ENCODE peak calls at places on chromosomes 12 and 14, in five cellular contexts. H, J, N, Q and C are unnamed samples.
A peak's percentile ranks its signal among the peaks of the same experiment; 100 is the strongest.

GRCh38 chr12:94704452-94704871 is 54.1 kb upstream of the TMCC3 start:
- DNase-seq in H (peak; percentile 72), J (no peak), N (peak; percentile 51), Q (no peak), C (no peak)

GRCh38 chr14:105999361-106000028 is 473.1 kb downstream of the TMEM121 start:
- DNase-seq in H (no peak), J (no peak), N (peak; percentile 68), Q (peak; percentile 36), C (no peak)

GRCh38 chr12:76520348-76520747 is 39.2 kb downstream of the OSBPL8 start:
- DNase-seq in H (no peak), J (no peak), N (no peak), Q (no peak), C (no peak)

GRCh38 chr14:36503771-36504741 is 16.0 kb downstream of the NKX2-1 start:
- DNase-seq in H (no peak), J (no peak), N (no peak), Q (peak; percentile 63), C (no peak)

GRCh38 chr12:49932746-49933145 is 17.8 kb upstream of the AQP2 start:
- DNase-seq in H (no peak), J (no peak), N (no peak), Q (no peak), C (no peak)

GRCh38 chr14:74015965-74016364 is 3.1 kb downstream of the ENTPD5 start:
- DNase-seq in H (peak; percentile 3), J (no peak), N (no peak), Q (no peak), C (no peak)

GRCh38 chr12:95553202-95553943 is 2.1 kb upstream of the USP44 start:
- DNase-seq in H (no peak), J (no peak), N (no peak), Q (no peak), C (no peak)

GRCh38 chr12:105485321-105485910 is 154.9 kb downstream of the C12orf75 start:
- DNase-seq in H (no peak), J (no peak), N (no peak), Q (no peak), C (no peak)

GRCh38 chr14:62084020-62084419 is 321.8 kb downstream of the SNAPC1 start:
- DNase-seq in H (no peak), J (no peak), N (no peak), Q (no peak), C (no peak)

GRCh38 chr14:98594156-98594555 is 677.8 kb downstream of the BCL11B start:
- DNase-seq in H (no peak), J (no peak), N (no peak), Q (no peak), C (peak; percentile 25)

GRCh38 chr12:58860050-58860787 is 60.1 kb downstream of the LRIG3 start:
- DNase-seq in H (no peak), J (no peak), N (peak; percentile 38), Q (no peak), C (no peak)

GRCh38 chr12:114430306-114430705 is 24.4 kb upstream of the TBX5 start:
- DNase-seq in H (no peak), J (no peak), N (no peak), Q (no peak), C (no peak)

GRCh38 chr14:54253195-54253947 is 143.4 kb upstream of the CDKN3 start:
- DNase-seq in H (peak; percentile 89), J (no peak), N (no peak), Q (no peak), C (no peak)

GRCh38 chr12:50933459-50934124 is 18.8 kb upstream of the HIGD1C start:
- DNase-seq in H (peak; percentile 26), J (no peak), N (no peak), Q (no peak), C (no peak)

GRCh38 chr12:27504506-27504905 is 19.5 kb upstream of the PPFIBP1 start:
- DNase-seq in H (no peak), J (no peak), N (no peak), Q (no peak), C (no peak)

GRCh38 chr14:53109028-53109687 is 44.0 kb downstream of the DDHD1 start:
- DNase-seq in H (no peak), J (no peak), N (no peak), Q (no peak), C (no peak)

GRCh38 chr14:74732387-74732786 is 19.4 kb downstream of the FCF1 start:
- DNase-seq in H (no peak), J (no peak), N (no peak), Q (no peak), C (no peak)

GRCh38 chr14:87805315-87805723 is 187.7 kb downstream of the GALC start:
- DNase-seq in H (peak; percentile 46), J (no peak), N (peak; percentile 29), Q (peak; percentile 88), C (no peak)

GRCh38 chr12:19447386-19447785 is 8.1 kb downstream of the AEBP2 start:
- DNase-seq in H (no peak), J (no peak), N (no peak), Q (peak; percentile 24), C (no peak)

GRCh38 chr12:116093915-116094314 is 183.6 kb downstream of the MED13L start:
- DNase-seq in H (no peak), J (no peak), N (no peak), Q (no peak), C (no peak)

GRCh38 chr14:42541535-42542001 is 934.9 kb downstream of the LRFN5 start:
- DNase-seq in H (no peak), J (no peak), N (no peak), Q (no peak), C (no peak)

GRCh38 chr14:104665663-104666522 is 23.5 kb upstream of the INF2 start:
- DNase-seq in H (peak; percentile 30), J (no peak), N (peak; percentile 80), Q (no peak), C (peak; percentile 83)

DNA sequence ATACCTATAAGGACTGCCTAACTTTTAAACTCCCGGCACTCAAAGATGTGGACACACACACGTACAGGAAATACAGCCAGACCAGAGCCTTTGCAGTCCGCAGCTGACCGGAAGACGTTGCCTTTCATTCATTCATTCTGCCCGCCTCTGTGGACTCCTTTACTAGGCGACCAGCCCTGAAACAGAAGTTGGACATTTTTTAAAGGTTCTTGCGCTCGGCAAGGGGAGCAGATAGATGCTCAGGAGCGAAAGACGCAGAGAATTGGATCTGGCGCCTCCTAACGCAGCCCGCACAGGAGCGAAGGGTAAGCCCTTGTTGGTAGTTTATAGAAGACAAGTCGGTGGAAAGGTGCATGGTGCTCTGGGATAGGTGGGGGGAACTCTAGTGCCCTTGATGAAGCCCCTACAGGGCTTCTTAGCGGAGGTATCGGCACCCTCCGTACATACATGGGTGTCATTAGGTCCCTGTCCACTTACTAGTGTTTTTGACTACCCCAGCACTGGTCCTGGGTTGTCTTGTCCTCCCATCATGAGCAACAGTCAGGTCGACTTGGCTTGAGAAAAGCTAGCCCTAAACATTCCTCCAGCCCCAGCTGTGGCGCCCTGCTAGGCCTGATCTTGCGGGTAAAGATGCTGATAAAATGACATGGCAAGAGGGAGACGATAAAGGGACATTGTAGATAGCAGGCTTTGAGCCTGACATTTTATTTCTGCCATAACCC is at the start of gene KDM2B:
- DNase-seq in H (no peak), J (no peak), N (peak; percentile 44), Q (peak; percentile 59), C (no peak)
- TF ChIP-seq CTCF in H (no peak), J (no peak), N (no peak), Q (no peak), C (no peak)

GRCh38 chr14:92797935-92798653 is 4.0 kb downstream of the GOLGA5 start:
- DNase-seq in H (no peak), J (no peak), N (no peak), Q (no peak), C (no peak)

GRCh38 chr14:92792885-92793284 is 1.2 kb upstream of the GOLGA5 start:
- DNase-seq in H (no peak), J (no peak), N (no peak), Q (no peak), C (no peak)

GRCh38 chr14:92794961-92795360 is 856 bp downstream of the GOLGA5 start:
- DNase-seq in H (no peak), J (no peak), N (no peak), Q (no peak), C (no peak)

GRCh38 chr14:92794547-92794941 is 439 bp downstream of the GOLGA5 start:
- DNase-seq in H (peak; percentile 4), J (no peak), N (no peak), Q (no peak), C (no peak)

DNA sequence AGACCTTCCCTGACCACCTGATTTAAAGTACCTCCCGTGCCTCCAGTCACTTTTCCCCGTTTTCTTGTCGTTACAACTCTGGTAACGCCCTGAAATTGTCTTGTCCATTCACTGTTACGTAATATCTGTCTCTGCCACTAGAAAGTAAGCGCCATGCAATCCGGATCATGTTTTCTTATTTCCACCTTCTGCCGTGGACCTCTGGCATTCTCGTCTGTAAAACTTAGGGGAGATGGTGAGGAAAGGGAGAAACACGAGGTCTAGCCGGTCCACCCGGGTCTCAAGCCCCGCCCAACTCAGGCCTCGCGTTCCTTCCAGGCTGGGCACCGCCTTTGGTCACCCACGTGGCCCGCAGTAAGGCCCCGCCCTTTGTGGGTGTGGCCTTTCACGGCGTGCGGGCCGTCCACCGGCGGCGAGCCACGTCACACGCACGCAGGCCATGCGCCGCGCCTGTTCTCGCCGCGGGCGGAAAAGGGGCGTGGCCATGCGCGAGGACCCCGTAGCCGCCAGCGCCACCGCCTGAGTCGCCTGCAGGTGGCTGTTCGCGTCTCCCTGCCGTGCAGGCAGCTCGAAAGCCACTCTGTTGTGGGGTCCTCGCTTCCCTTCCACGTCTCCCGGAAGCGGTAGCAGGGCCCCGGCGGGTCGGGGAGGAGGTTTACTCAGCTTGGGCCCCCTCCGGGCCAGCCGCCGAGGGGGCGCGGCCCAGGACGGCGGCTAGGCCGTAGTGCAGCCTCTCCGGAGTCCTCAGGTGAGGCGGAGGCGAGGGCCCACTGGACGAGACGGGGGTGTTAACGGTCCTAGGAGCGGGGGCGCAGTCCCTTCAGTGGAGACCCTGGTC is at the start of gene GOLGA5:
- DNase-seq in H (peak; percentile 97), J (peak; percentile 100), N (peak; percentile 99), Q (peak; percentile 98), C (peak; percentile 100)
- TF ChIP-seq CTCF in H (no peak), J (no peak), N (no peak), Q (no peak), C (no peak)

GRCh38 chr12:85814116-85814515 is 22.1 kb downstream of the RASSF9 start:
- DNase-seq in H (no peak), J (no peak), N (no peak), Q (no peak), C (no peak)
- TF ChIP-seq CTCF in H (no peak), J (no peak), N (no peak), Q (no peak), C (no peak)

DNA sequence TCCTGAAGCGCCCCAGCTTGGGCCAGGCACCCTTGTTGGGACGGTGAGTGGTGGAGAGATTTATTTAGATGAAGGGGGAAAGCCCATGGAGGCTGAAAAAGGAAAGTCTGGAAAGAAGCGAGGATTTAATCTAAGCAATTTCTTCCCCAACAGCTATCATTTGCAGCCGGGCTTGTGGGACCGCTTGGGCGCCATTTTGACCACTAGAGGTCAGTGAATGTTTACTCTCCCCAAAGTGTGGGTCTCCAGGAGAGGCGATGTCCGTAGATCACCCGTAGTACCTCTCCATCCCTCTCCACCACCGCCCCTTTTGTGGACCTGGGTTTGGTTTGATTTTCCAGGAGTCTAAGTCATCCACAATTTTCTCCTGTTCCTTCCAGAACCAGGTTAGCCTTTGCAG is 91.2 kb upstream of the PARP11 start:
- DNase-seq in H (no peak), J (no peak), N (no peak), Q (peak; percentile 70), C (peak; percentile 67)
- TF ChIP-seq CTCF in H (no peak), J (peak; percentile 67), N (no peak), Q (peak; percentile 72), C (no peak)

GRCh38 chr12:44876554-44877275 is 600 bp upstream of the NELL2 start:
- DNase-seq in H (peak; percentile 29), J (peak; percentile 72), N (no peak), Q (peak; percentile 87), C (no peak)
- TF ChIP-seq CTCF in H (no peak), J (peak; percentile 52), N (no peak), Q (peak; percentile 9), C (no peak)